ENCODE peak calls at places on chromosomes 11 and 22, in seven cellular contexts. O is mesenchymal stem cell, C is neural progenitor cell, S is SJCRH30, A is AG04450, T is thyroid gland, K is thoracic aorta. V is an unnamed sample.

GRCh38 chr11:4459470-4459869 is 10.4 kb downstream of the OR52K2 start:
- DNase-seq in T (no peak), C (no peak), K (no peak), S (no peak), O (no peak), A (no peak), V (no peak)

GRCh38 chr22:37535159-37535558 is 15.9 kb upstream of the CARD10 start:
- DNase-seq in C (no peak), T (no peak), O (no peak), S (no peak), K (no peak), A (no peak), V (no peak)

GRCh38 chr11:2091112-2091746 is 48.0 kb downstream of the IGF2 start:
- DNase-seq in O (no peak), A (no peak), S (no peak), T (no peak), C (no peak), K (no peak), V (no peak)

GRCh38 chr11:20668844-20669832 is at the start of gene NELL1:
- DNase-seq in A (no peak), T (no peak), K (no peak), S (peak; percentile 67), C (peak; percentile 75), O (no peak), V (no peak)

GRCh38 chr11:24679686-24680318 is 182.9 kb downstream of the LUZP2 start:
- DNase-seq in O (no peak), C (peak; percentile 15), T (no peak), S (no peak), K (no peak), A (no peak), V (no peak)

GRCh38 chr11:19820100-19820499 is 107.5 kb downstream of the NAV2 start:
- DNase-seq in A (no peak), O (peak; percentile 43), T (peak; percentile 9), C (no peak), K (no peak), S (no peak), V (no peak)

GRCh38 chr11:92473736-92474135 is 249.1 kb downstream of the FAT3 start:
- DNase-seq in K (no peak), A (no peak), T (no peak), O (no peak), C (no peak), S (no peak), V (no peak)

GRCh38 chr11:10496296-10496936 is 41.4 kb downstream of the AMPD3 start:
- DNase-seq in O (no peak), C (no peak), A (no peak), K (no peak), T (no peak), S (no peak), V (no peak)

GRCh38 chr11:73951797-73952196 is 971 bp downstream of the DNAJB13 start:
- DNase-seq in O (no peak), T (no peak), C (no peak), S (peak; percentile 46), K (no peak), A (no peak), V (no peak)

GRCh38 chr11:86594746-86595145 is 77.7 kb downstream of the ME3 start:
- DNase-seq in T (no peak), O (no peak), S (no peak), K (no peak), A (no peak), C (peak; percentile 42), V (no peak)

GRCh38 chr11:50098186-50098725 is 65.6 kb downstream of the OR4C45 start:
- DNase-seq in C (no peak), S (no peak), T (no peak), K (no peak), A (no peak), O (no peak), V (no peak)

GRCh38 chr22:47366026-47366767 is 603.7 kb downstream of the TBC1D22A start:
- DNase-seq in A (no peak), T (no peak), O (no peak), K (no peak), C (no peak), S (no peak), V (no peak)

GRCh38 chr11:125724125-125724524 is 22.0 kb upstream of the PATE1 start:
- DNase-seq in A (no peak), S (no peak), O (no peak), K (no peak), C (peak; percentile 34), T (no peak), V (no peak)

GRCh38 chr11:111779118-111779517 is 12.9 kb upstream of the PPP2R1B start:
- DNase-seq in A (no peak), K (no peak), O (no peak), C (no peak), T (no peak), S (no peak), V (no peak)

GRCh38 chr11:65554842-65555395 is 3.2 kb downstream of the LTBP3 start:
- DNase-seq in S (no peak), A (no peak), C (no peak), T (no peak), K (no peak), O (no peak), V (no peak)

GRCh38 chr11:65554057-65554818 is 3.9 kb downstream of the LTBP3 start:
- DNase-seq in C (no peak), K (no peak), T (no peak), A (no peak), O (no peak), S (no peak), V (no peak)

GRCh38 chr11:65557280-65558001 is 718 bp downstream of the LTBP3 start:
- DNase-seq in C (peak; percentile 67), K (no peak), A (no peak), O (no peak), S (no peak), T (no peak), V (no peak)

GRCh38 chr11:65556470-65557279 is 1.5 kb downstream of the LTBP3 start:
- DNase-seq in T (no peak), S (no peak), C (no peak), A (no peak), O (no peak), K (no peak), V (no peak)

DNA sequence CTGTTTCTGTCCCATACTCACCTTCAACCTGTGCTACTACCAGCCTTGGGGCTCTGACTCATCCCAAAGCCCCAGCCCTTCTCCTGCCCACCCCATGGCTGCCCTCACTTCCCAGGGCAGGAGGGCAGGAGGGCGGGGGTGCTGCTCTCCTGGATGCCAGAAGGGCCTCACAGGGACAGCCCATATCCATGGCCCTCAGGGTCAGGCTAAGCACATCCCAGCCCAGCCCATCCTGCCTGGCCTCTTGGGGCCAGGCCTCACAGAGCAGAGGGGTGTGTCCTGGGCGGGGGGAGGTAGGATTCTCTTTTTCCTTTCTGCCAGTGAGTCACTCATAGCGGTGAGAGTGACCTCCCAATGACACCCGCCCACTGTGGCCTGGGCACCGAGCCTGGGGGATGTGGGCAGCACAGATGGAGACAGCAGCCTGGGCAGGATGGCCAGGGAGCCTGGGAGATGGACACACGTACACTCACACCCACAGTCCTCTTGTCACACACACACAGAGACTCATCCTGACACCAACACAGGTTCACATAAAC is 2.4 kb downstream of the LTBP3 start:
- DNase-seq in A (peak; percentile 29), C (no peak), K (peak; percentile 47), S (peak; percentile 73), T (no peak), O (peak; percentile 77), V (no peak)
- H3K4me3 ChIP-seq in A (peak overlapping the region; percentile 29), C (no peak overlapping the region), K (peak overlapping the region; percentile 80), S (no peak overlapping the region), T (no peak overlapping the region), O (peak overlapping the region; percentile 85), V (no peak overlapping the region)

GRCh38 chr22:49052560-49052959 is 775.1 kb downstream of the BRD1 start:
- DNase-seq in A (no peak), C (no peak), T (no peak), O (no peak), S (no peak), K (no peak), V (no peak)

GRCh38 chr22:49053574-49053973 is 774.1 kb downstream of the BRD1 start:
- DNase-seq in A (no peak), C (no peak), K (no peak), T (no peak), O (no peak), S (no peak), V (no peak)

GRCh38 chr22:49049691-49050090 is 778.0 kb downstream of the BRD1 start:
- DNase-seq in C (no peak), K (no peak), T (no peak), S (no peak), O (no peak), A (no peak), V (no peak)

GRCh38 chr22:49051491-49052022 is 776.1 kb downstream of the BRD1 start:
- DNase-seq in S (no peak), T (no peak), O (no peak), C (no peak), A (no peak), K (no peak), V (no peak)

GRCh38 chr22:49052023-49052538 is 775.6 kb downstream of the BRD1 start:
- DNase-seq in K (no peak), T (peak; percentile 17), O (no peak), C (no peak), A (no peak), S (no peak), V (peak; percentile 49)
- H3K27me3 ChIP-seq in K (no peaks in the 10 kb centered on the region), T (no peaks in the 10 kb centered on the region), O (no peaks in the 10 kb centered on the region), C (no peaks in the 10 kb centered on the region), A (no peaks in the 10 kb centered on the region), S (peaks cover 41% of the 10 kb centered on the region), V (no peaks in the 10 kb centered on the region)

DNA sequence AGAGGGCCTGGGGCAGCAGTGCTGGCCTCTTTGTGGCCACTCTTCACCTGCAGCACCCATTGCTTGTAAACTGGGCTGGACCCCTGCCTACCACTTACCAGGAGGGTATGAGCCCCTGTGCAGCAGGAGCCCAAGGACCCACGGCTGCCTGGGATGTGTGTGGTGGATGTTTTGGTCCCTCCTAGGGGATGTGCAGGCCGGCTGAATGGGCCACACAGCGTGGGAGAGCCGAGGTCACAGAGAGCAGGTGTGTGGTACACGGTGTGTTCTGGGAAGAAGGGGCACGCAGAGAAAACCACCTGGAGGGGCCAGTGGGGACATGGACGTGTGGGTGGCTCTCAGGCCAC is 19.3 kb upstream of the GNB1L start:
- DNase-seq in O (no peak), K (no peak), T (no peak), S (no peak), C (no peak), A (no peak), V (no peak)
- H3K27ac ChIP-seq in O (no peak overlapping the region), K (no peak overlapping the region), T (peak overlapping the region; percentile 44), S (peak overlapping the region; percentile 31), C (no peak overlapping the region), A (no peak overlapping the region), V (peak overlapping the region; percentile 47)

GRCh38 chr11:66281001-66281400 is 3.0 kb downstream of the CNIH2 start:
- DNase-seq in O (peak; percentile 32), S (no peak), A (no peak), C (no peak), K (no peak), T (no peak), V (no peak)

GRCh38 chr11:66282468-66283455 is 4.8 kb downstream of the CNIH2 start:
- DNase-seq in T (peak; percentile 99), A (peak; percentile 82), S (peak; percentile 98), K (peak; percentile 95), C (peak; percentile 100), O (peak; percentile 96), V (peak; percentile 99)

GRCh38 chr11:66280428-66280827 is 2.5 kb downstream of the CNIH2 start:
- DNase-seq in T (no peak), K (no peak), A (no peak), S (no peak), O (no peak), C (peak; percentile 35), V (no peak)

GRCh38 chr11:66283461-66284105 is 5.4 kb downstream of the YIF1A start:
- DNase-seq in T (no peak), C (no peak), A (no peak), K (no peak), O (no peak), S (no peak), V (no peak)

GRCh38 chr11:66281776-66282467 is 3.9 kb downstream of the CNIH2 start:
- DNase-seq in S (no peak), O (no peak), A (no peak), K (no peak), C (no peak), T (no peak), V (no peak)
- H3K4me3 ChIP-seq in S (no peak overlapping the region), O (no peak overlapping the region), A (no peak overlapping the region), K (no peak overlapping the region), C (no peak overlapping the region), T (no peak overlapping the region), V (no peak overlapping the region)

V was measured in naive thymus-derived CD4-positive, alpha-beta T cell.